ENCODE peak calls at places on chromosomes 12 and 14, in five cellular contexts. G is endothelial cell of umbilical vein, O is IMR-90, Y is neural progenitor cell, M is neuronal stem cell. D is an unnamed sample.
A peak's percentile ranks its signal among the peaks of the same experiment; 100 is the strongest.

GRCh38 chr12:95116773-95117172 is 43.4 kb upstream of the NR2C1 start:
- DNase-seq in G (no peak), Y (no peak), O (no peak), M (no peak), D (peak; percentile 95)

GRCh38 chr14:68628605-68629310 is 164.1 kb downstream of the ZFP36L1 start:
- DNase-seq in G (no peak), M (no peak), O (no peak), Y (peak; percentile 30), D (peak; percentile 38)

GRCh38 chr14:47278233-47278842 is 397.1 kb downstream of the MDGA2 start:
- DNase-seq in G (peak; percentile 64), M (peak; percentile 53), Y (peak; percentile 73), O (no peak), D (peak; percentile 70)

GRCh38 chr12:48199784-48200198 is 3.3 kb downstream of the OR10AD1 start:
- DNase-seq in O (peak; percentile 68), M (no peak), Y (no peak), G (no peak), D (peak; percentile 11)

GRCh38 chr12:71415336-71416231 is 24.0 kb upstream of the LGR5 start:
- DNase-seq in Y (peak; percentile 82), O (peak; percentile 59), M (peak; percentile 47), G (peak; percentile 49), D (peak; percentile 81)

GRCh38 chr12:122004633-122005071 is 17.0 kb upstream of the BCL7A start:
- DNase-seq in O (peak; percentile 28), M (no peak), Y (no peak), G (no peak), D (no peak)

GRCh38 chr12:102959391-102959790 is 1.9 kb downstream of the ASCL1 start:
- DNase-seq in Y (peak; percentile 34), M (no peak), O (no peak), G (no peak), D (no peak)

GRCh38 chr12:46219892-46220655 is 48.8 kb downstream of the SLC38A1 start:
- DNase-seq in Y (no peak), G (peak; percentile 82), O (peak; percentile 86), M (no peak), D (peak; percentile 89)

GRCh38 chr12:1003600-1004271 is 12.7 kb downstream of the ERC1 start:
- DNase-seq in M (peak; percentile 51), Y (peak; percentile 83), O (no peak), G (no peak), D (no peak)

GRCh38 chr12:102824218-102824835 is 92.7 kb downstream of the PAH start:
- DNase-seq in Y (peak; percentile 94), M (peak; percentile 80), O (peak; percentile 2), G (no peak), D (peak; percentile 3)

GRCh38 chr12:50401383-50402155 is 884 bp downstream of the LARP4 start:
- DNase-seq in O (peak; percentile 51), G (peak; percentile 71), Y (peak; percentile 59), M (peak; percentile 6), D (peak; percentile 36)

GRCh38 chr14:90426031-90426540 is 29.3 kb downstream of the CALM1 start:
- DNase-seq in G (no peak), O (no peak), Y (no peak), M (no peak), D (no peak)

GRCh38 chr12:116037941-116038837 is 239.3 kb downstream of the MED13L start:
- DNase-seq in G (no peak), O (peak; percentile 82), M (no peak), Y (no peak), D (peak; percentile 95)

GRCh38 chr12:98352218-98352811 is 163.1 kb upstream of the TMPO start:
- DNase-seq in Y (no peak), G (peak; percentile 84), M (no peak), O (peak; percentile 91), D (peak; percentile 76)

GRCh38 chr14:99612737-99613330 is 8.8 kb upstream of the CCDC85C start:
- DNase-seq in Y (no peak), G (no peak), M (no peak), O (peak; percentile 70), D (no peak)

GRCh38 chr12:122725452-122725851 is 5.2 kb downstream of the HCAR1 start:
- DNase-seq in O (no peak), M (no peak), G (no peak), Y (no peak), D (no peak)

GRCh38 chr14:80005561-80005960 is 205.7 kb downstream of the DIO2 start:
- DNase-seq in G (no peak), M (no peak), O (no peak), Y (no peak), D (no peak)

GRCh38 chr12:119225454-119225853 is 46.7 kb downstream of the HSPB8 start:
- DNase-seq in Y (peak; percentile 33), M (no peak), G (no peak), O (no peak), D (no peak)

GRCh38 chr12:59131462-59131861 is 211.2 kb upstream of the LRIG3 start:
- DNase-seq in Y (peak; percentile 69), O (no peak), M (peak; percentile 26), G (no peak), D (no peak)

GRCh38 chr12:133081408-133081806 is 684 bp downstream of the ZNF140 start:
- DNase-seq in M (no peak), G (no peak), Y (no peak), O (no peak), D (no peak)

GRCh38 chr12:110197003-110197402 is 72.8 kb downstream of the IFT81 start:
- DNase-seq in G (no peak), Y (no peak), M (no peak), O (no peak), D (no peak)

DNA sequence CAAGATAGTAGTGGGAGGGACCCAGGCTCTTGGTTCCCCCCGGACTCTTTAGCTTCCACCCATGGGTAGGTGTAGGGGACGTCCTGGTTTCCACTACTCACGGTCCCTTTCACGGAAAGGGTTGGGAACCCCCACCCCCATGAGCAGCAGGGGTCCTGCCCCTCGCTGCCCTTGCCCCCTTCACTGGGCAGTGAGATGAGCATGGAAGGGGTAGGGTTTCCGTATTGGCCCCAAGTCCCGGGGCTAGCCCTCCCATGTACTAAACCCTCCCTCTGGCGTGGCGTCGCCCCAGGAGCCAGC is 12.7 kb downstream of the AGAP2 start:
- DNase-seq in M (no peak), Y (no peak), G (no peak), O (no peak), D (no peak)
- H3K9ac ChIP-seq in M (no peak overlapping the region), Y (no peak overlapping the region), G (no peak overlapping the region), O (peak overlapping the region; percentile 25), D (peak overlapping the region; percentile 86)

GRCh38 chr12:32680787-32681186 is 1.7 kb downstream of the DNM1L start:
- DNase-seq in O (no peak), M (no peak), G (no peak), Y (no peak), D (no peak)
- H3K9ac ChIP-seq in O (peak overlapping the region; percentile 61), M (no peak overlapping the region), G (peak overlapping the region; percentile 68), Y (peak overlapping the region; percentile 73), D (no peak overlapping the region)

DNA sequence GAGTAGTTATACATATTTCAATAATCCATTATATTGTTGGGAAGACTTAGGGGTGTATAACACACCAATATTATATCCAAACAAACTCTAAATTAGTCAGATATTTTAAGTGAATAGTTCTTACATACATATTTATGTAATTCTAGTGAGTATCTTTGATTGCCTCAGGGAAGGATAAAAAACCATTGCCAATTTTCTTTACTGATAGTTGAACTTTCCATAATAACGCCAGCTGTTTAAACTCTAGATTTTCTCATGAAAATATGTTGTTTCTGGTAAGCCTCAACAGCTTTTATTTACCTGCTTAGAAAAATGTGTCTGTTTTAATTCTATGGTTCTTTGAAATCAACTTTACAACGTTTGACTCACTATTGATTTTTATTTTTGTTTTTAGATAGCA is 959.6 kb upstream of the NOVA1 start:
- DNase-seq in Y (no peak), O (no peak), G (no peak), M (no peak), D (no peak)
- H3K9ac ChIP-seq in Y (no peak overlapping the region), O (no peak overlapping the region), G (no peak overlapping the region), M (no peak overlapping the region), D (no peak overlapping the region)

GRCh38 chr12:105231396-105231795 is 4.6 kb downstream of the APPL2 start:
- DNase-seq in Y (no peak), G (no peak), O (no peak), M (no peak), D (no peak)

GRCh38 chr12:105235747-105236476 is at the start of gene APPL2:
- DNase-seq in G (peak; percentile 87), O (peak; percentile 87), M (peak; percentile 75), Y (peak; percentile 93), D (peak; percentile 92)

GRCh38 chr12:105235299-105235746 is 651 bp downstream of the APPL2 start:
- DNase-seq in O (peak; percentile 26), G (peak; percentile 50), Y (peak; percentile 12), M (no peak), D (peak; percentile 30)

GRCh38 chr12:105234197-105234596 is 1.8 kb downstream of the APPL2 start:
- DNase-seq in O (no peak), M (no peak), G (peak; percentile 6), Y (no peak), D (no peak)

GRCh38 chr12:105233045-105233905 is 2.7 kb downstream of the APPL2 start:
- DNase-seq in Y (no peak), G (no peak), M (no peak), O (no peak), D (no peak)
- H3K9ac ChIP-seq in Y (no peak overlapping the region), G (no peak overlapping the region), M (no peak overlapping the region), O (peak overlapping the region; percentile 10), D (no peak overlapping the region)

GRCh38 chr14:22570132-22570949 is 18.7 kb downstream of the DAD1 start:
- DNase-seq in M (peak; percentile 91), G (peak; percentile 83), Y (peak; percentile 92), O (peak; percentile 82), D (peak; percentile 92)

GRCh38 chr14:22569749-22570131 is 19.3 kb downstream of the DAD1 start:
- DNase-seq in G (no peak), M (no peak), O (no peak), Y (no peak), D (no peak)

GRCh38 chr14:22566845-22567244 is 22.2 kb downstream of the DAD1 start:
- DNase-seq in Y (no peak), O (no peak), M (no peak), G (peak; percentile 41), D (no peak)

GRCh38 chr14:22567437-22567836 is 21.6 kb downstream of the DAD1 start:
- DNase-seq in M (no peak), G (no peak), Y (no peak), O (no peak), D (no peak)

DNA sequence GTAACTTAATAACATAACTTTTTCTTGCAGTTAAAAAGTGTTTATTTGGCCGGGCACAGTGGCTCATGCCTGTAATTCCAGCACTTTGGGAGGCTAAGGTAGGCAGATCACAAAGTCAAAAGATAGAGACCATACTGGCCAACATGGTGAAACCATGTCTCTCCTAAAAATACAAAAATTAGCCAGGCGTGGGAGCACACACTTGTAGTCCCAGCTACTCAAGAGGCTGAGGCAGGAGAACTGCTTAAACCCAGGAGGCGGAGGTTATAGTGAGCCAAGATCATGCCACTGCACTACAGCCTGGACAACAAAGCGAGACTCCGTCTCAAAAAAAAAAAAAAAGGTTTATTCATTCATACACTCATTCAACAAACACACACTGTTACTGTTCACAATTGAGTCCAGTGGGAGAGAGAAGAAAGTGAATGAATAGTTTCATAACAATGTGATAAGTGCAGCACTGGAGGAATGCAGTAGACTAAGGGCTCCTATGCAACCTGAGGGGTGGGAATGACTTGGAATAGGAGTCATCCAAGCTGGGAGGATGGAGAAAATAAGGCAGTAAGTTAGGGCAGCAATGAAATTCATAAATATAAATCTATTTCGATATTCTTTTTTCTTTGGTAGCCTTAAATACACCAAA is 19.8 kb downstream of the DAD1 start:
- DNase-seq in M (no peak), G (no peak), O (peak; percentile 57), Y (no peak), D (no peak)
- H3K9ac ChIP-seq in M (no peak overlapping the region), G (no peak overlapping the region), O (no peak overlapping the region), Y (no peak overlapping the region), D (no peak overlapping the region)